ENCODE peak calls at places on chromosome 22, in ten cellular contexts. Z is COR-L47; H is frontal cortex; W is lower lobe of right lung; F is activated CD4-positive, alpha-beta T cell treated with anti-CD3 and anti-CD28 coated beads, Interleukin-2, amount 50 U/mL, for 24 hours; R is NCI-H1092 treated with DMSO at 0.1 percent for 48 hours; S is skeletal muscle cell; A is epithelial cell of esophagus; U is naive B cell; V is left colon. K is an unnamed sample.

GRCh38 chr22:19419464-19420178 is 11.9 kb downstream of the HIRA start:
- DNase-seq in Z (no peak), H (no peak), W (no peak), F (peak), R (no peak), S (no peak), A (no peak), U (no peak), V (no peak), K (no peak)

GRCh38 chr22:49331223-49331815 is 496.4 kb downstream of the BRD1 start:
- DNase-seq in Z (no peak), H (no peak), W (peak), F (no peak), R (no peak), S (no peak), A (no peak), U (no peak), V (no peak), K (no peak)

GRCh38 chr22:45171830-45172229 is 8.1 kb downstream of the NUP50 start:
- DNase-seq in Z (no peak), H (no peak), W (no peak), F (no peak), R (no peak), S (no peak), A (no peak), U (no peak), V (no peak), K (no peak)

GRCh38 chr22:23083315-23084021 is 13.1 kb downstream of the GNAZ start:
- DNase-seq in Z (no peak), H (no peak), W (no peak), F (no peak), R (no peak), S (no peak), A (no peak), U (no peak), V (no peak), K (no peak)

GRCh38 chr22:26666035-26666338 is 8.6 kb downstream of the MIAT start:
- DNase-seq in Z (no peak), H (no peak), W (no peak), F (no peak), R (no peak), S (no peak), A (no peak), U (no peak), V (no peak), K (no peak)

GRCh38 chr22:45499746-45500145 is 2.9 kb upstream of the FBLN1 start:
- DNase-seq in Z (no peak), H (no peak), W (peak), F (no peak), R (no peak), S (no peak), A (no peak), U (no peak), V (no peak), K (no peak)

GRCh38 chr22:50236731-50237409 is 8.0 kb downstream of the TUBGCP6 start:
- DNase-seq in Z (peak), H (no peak), W (no peak), F (no peak), R (no peak), S (no peak), A (peak), U (no peak), V (no peak), K (no peak)

GRCh38 chr22:41231369-41231768 is 9.4 kb downstream of the CHADL start:
- DNase-seq in Z (no peak), H (no peak), W (no peak), F (no peak), R (no peak), S (no peak), A (no peak), U (no peak), V (no peak), K (no peak)

GRCh38 chr22:31872209-31872608 is 72.1 kb upstream of the YWHAH start:
- DNase-seq in Z (no peak), H (no peak), W (no peak), F (no peak), R (no peak), S (no peak), A (no peak), U (no peak), V (no peak), K (no peak)

GRCh38 chr22:18024276-18024939 is at the start of gene MICAL3:
- DNase-seq in Z (peak), H (peak), W (no peak), F (peak), R (peak), S (no peak), A (peak), U (peak), V (peak), K (peak)

GRCh38 chr22:44595841-44596341 is 97.9 kb upstream of the RTL6 start:
- DNase-seq in Z (peak), H (no peak), W (no peak), F (no peak), R (peak), S (no peak), A (no peak), U (no peak), V (no peak), K (no peak)

GRCh38 chr22:47259990-47260389 is 497.5 kb downstream of the TBC1D22A start:
- DNase-seq in Z (no peak), H (no peak), W (no peak), F (no peak), R (no peak), S (no peak), A (no peak), U (no peak), V (no peak), K (no peak)

GRCh38 chr22:27468712-27469111 is 332.8 kb downstream of the MN1 start:
- DNase-seq in Z (no peak), H (no peak), W (no peak), F (no peak), R (no peak), S (no peak), A (no peak), U (no peak), V (no peak), K (no peak)

GRCh38 chr22:46934746-46935491 is 172.5 kb downstream of the TBC1D22A start:
- DNase-seq in Z (no peak), H (no peak), W (no peak), F (no peak), R (no peak), S (peak), A (peak), U (no peak), V (no peak), K (peak)

GRCh38 chr22:42350373-42350772 is 79.9 kb upstream of the TCF20 start:
- DNase-seq in Z (no peak), H (no peak), W (no peak), F (no peak), R (no peak), S (no peak), A (no peak), U (no peak), V (no peak), K (no peak)

GRCh38 chr22:19636696-19637355 is 77.5 kb upstream of the SEPTIN5 start:
- DNase-seq in Z (no peak), H (no peak), W (no peak), F (no peak), R (no peak), S (no peak), A (no peak), U (no peak), V (no peak), K (no peak)

GRCh38 chr22:39435616-39436015 is 21.2 kb upstream of the MGAT3 start:
- DNase-seq in Z (no peak), H (no peak), W (no peak), F (no peak), R (no peak), S (no peak), A (no peak), U (no peak), V (no peak), K (no peak)

GRCh38 chr22:30420401-30421178 is 5.0 kb upstream of the MTFP1 start:
- DNase-seq in Z (no peak), H (no peak), W (no peak), F (no peak), R (no peak), S (peak), A (peak), U (no peak), V (no peak), K (no peak)

GRCh38 chr22:22558071-22558971 is 744 bp downstream of the PRAME start:
- DNase-seq in Z (no peak), H (no peak), W (no peak), F (no peak), R (no peak), S (no peak), A (no peak), U (no peak), V (no peak), K (no peak)

GRCh38 chr22:40547729-40548143 is 88.8 kb downstream of the MRTFA start:
- DNase-seq in Z (no peak), H (no peak), W (no peak), F (no peak), R (no peak), S (no peak), A (peak), U (no peak), V (no peak), K (no peak)

GRCh38 chr22:46754110-46754799 is 8.2 kb upstream of the TBC1D22A start:
- DNase-seq in Z (no peak), H (peak), W (peak), F (no peak), R (no peak), S (peak), A (peak), U (no peak), V (peak), K (peak)

GRCh38 chr22:27122561-27122960 is 465.2 kb downstream of the MIAT start:
- DNase-seq in Z (no peak), H (no peak), W (no peak), F (no peak), R (no peak), S (no peak), A (no peak), U (no peak), V (no peak), K (no peak)

GRCh38 chr22:50270302-50271010 is at the start of gene MAPK11:
- DNase-seq in Z (peak), H (peak), W (peak), F (peak), R (no peak), S (no peak), A (peak), U (peak), V (peak), K (peak)

GRCh38 chr22:47395481-47395880 is 633.0 kb downstream of the TBC1D22A start:
- DNase-seq in Z (peak), H (no peak), W (no peak), F (no peak), R (peak), S (no peak), A (no peak), U (no peak), V (no peak), K (no peak)

GRCh38 chr22:49951001-49951677 is 9.4 kb upstream of the PIM3 start:
- DNase-seq in Z (peak), H (no peak), W (peak), F (no peak), R (no peak), S (no peak), A (peak), U (peak), V (peak), K (peak)

GRCh38 chr22:46054091-46054877 is 77.3 kb upstream of the WNT7B start:
- DNase-seq in Z (peak), H (peak), W (peak), F (no peak), R (no peak), S (no peak), A (peak), U (no peak), V (peak), K (peak)

GRCh38 chr22:19178659-19179471 is at the start of gene SLC25A1:
- DNase-seq in Z (peak), H (peak), W (peak), F (peak), R (peak), S (peak), A (peak), U (peak), V (peak), K (peak)

GRCh38 chr22:28142361-28142801 is 223.3 kb upstream of the PITPNB start:
- DNase-seq in Z (no peak), H (no peak), W (no peak), F (no peak), R (no peak), S (peak), A (peak), U (no peak), V (no peak), K (no peak)

K was measured in upper lobe of left lung.